ENCODE peak calls at places on chromosomes 6 and 20, in four cellular contexts. Z, F, I and S are unnamed samples.

GRCh38 chr6:7726416-7727149 is 684 bp downstream of the BMP6 start:
- DNase-seq in F (no peak), Z (peak), I (no peak), S (peak)

GRCh38 chr6:169800668-169801395 is 49.4 kb downstream of the ERMARD start:
- DNase-seq in I (peak), Z (no peak), F (no peak), S (peak)

GRCh38 chr20:10715035-10715434 is 41.2 kb upstream of the JAG1 start:
- DNase-seq in F (no peak), I (peak), Z (no peak), S (no peak)

GRCh38 chr6:158666637-158667359 is 16.9 kb downstream of the SYTL3 start:
- DNase-seq in F (peak), I (no peak), Z (no peak), S (no peak)

GRCh38 chr6:131923356-131923755 is 27.8 kb downstream of the CCN2 start:
- DNase-seq in F (no peak), Z (peak), I (peak), S (peak)

GRCh38 chr6:149852180-149852579 is 12.0 kb downstream of the LRP11 start:
- DNase-seq in F (no peak), Z (no peak), I (peak), S (no peak)

GRCh38 chr6:169813969-169814368 is 62.5 kb downstream of the ERMARD start:
- DNase-seq in Z (no peak), F (no peak), I (no peak), S (no peak)

GRCh38 chr20:34222208-34222607 is 19.0 kb upstream of the ASIP start:
- DNase-seq in I (peak), F (peak), Z (no peak), S (no peak)

GRCh38 chr6:133818320-133818719 is 70.6 kb upstream of the TCF21 start:
- DNase-seq in Z (no peak), I (no peak), F (no peak), S (no peak)

GRCh38 chr6:52352239-52353008 is 9.5 kb upstream of the PAQR8 start:
- DNase-seq in I (peak), Z (no peak), F (peak), S (no peak)

GRCh38 chr6:133995758-133996157 is 42.7 kb downstream of the TBPL1 start:
- DNase-seq in I (no peak), F (no peak), Z (no peak), S (no peak)

GRCh38 chr6:111880181-111880944 is 7.1 kb upstream of the FYN start:
- DNase-seq in I (no peak), F (no peak), Z (no peak), S (no peak)

GRCh38 chr6:97049254-97050004 is 124.9 kb downstream of the KLHL32 start:
- DNase-seq in I (no peak), F (no peak), Z (no peak), S (no peak)

GRCh38 chr6:169967687-169968086 is 216.3 kb downstream of the ERMARD start:
- DNase-seq in I (no peak), F (no peak), Z (no peak), S (no peak)

GRCh38 chr6:40482532-40482931 is 104.6 kb downstream of the LRFN2 start:
- DNase-seq in Z (peak), F (no peak), I (no peak), S (no peak)

GRCh38 chr6:1316482-1317220 is 4.8 kb downstream of the FOXQ1 start:
- DNase-seq in Z (peak), F (no peak), I (no peak), S (peak)

GRCh38 chr6:162899148-162899547 is 171.4 kb downstream of the PACRG start:
- DNase-seq in I (no peak), Z (no peak), F (no peak), S (no peak)

GRCh38 chr6:7267071-7267470 is 45.9 kb downstream of the SSR1 start:
- DNase-seq in F (no peak), I (no peak), Z (no peak), S (no peak)

GRCh38 chr6:34570066-34570833 is 14.1 kb upstream of the SPDEF start:
- DNase-seq in F (no peak), I (no peak), Z (no peak), S (no peak)

GRCh38 chr6:11929451-11929850 is 82.7 kb upstream of the HIVEP1 start:
- DNase-seq in I (no peak), F (no peak), Z (no peak), S (no peak)

GRCh38 chr6:6559994-6560393 is 28.5 kb upstream of the LY86 start:
- DNase-seq in Z (no peak), I (no peak), F (no peak), S (no peak)

GRCh38 chr6:130945401-130945919 is 117.6 kb downstream of the EPB41L2 start:
- DNase-seq in Z (no peak), I (no peak), F (no peak), S (no peak)

GRCh38 chr6:125923371-125923877 is 33.1 kb upstream of the HINT3 start:
- DNase-seq in F (no peak), I (no peak), Z (no peak), S (no peak)

GRCh38 chr20:39259010-39259803 is 297.1 kb downstream of the DHX35 start:
- DNase-seq in Z (no peak), F (no peak), I (no peak), S (no peak)

GRCh38 chr6:125190667-125191066 is 37.1 kb downstream of the TPD52L1 start:
- DNase-seq in I (no peak), F (no peak), Z (no peak), S (no peak)

GRCh38 chr6:139577991-139578604 is 203.7 kb upstream of the CITED2 start:
- DNase-seq in Z (no peak), I (peak), F (peak), S (no peak)

GRCh38 chr6:29627762-29628418 is 5.1 kb downstream of the GABBR1 start:
- DNase-seq in I (peak), Z (peak), F (peak), S (peak)

GRCh38 chr20:39607124-39607523 is 645.0 kb downstream of the DHX35 start:
- DNase-seq in F (no peak), Z (no peak), I (peak), S (no peak)

GRCh38 chr6:137776786-137777185 is 90.3 kb upstream of the TNFAIP3 start:
- DNase-seq in F (no peak), I (peak), Z (no peak), S (no peak)
- TF ChIP-seq CTCF in F (no peak), I (peak), Z (no peak), S (no peak)

GRCh38 chr20:43653966-43654365 is 12.9 kb upstream of the MYBL2 start:
- DNase-seq in I (no peak), Z (no peak), F (no peak), S (no peak)

GRCh38 chr20:43662943-43663655 is 3.8 kb upstream of the MYBL2 start:
- DNase-seq in F (no peak), I (no peak), Z (no peak), S (no peak)

GRCh38 chr20:43655937-43656336 is 11.0 kb upstream of the MYBL2 start:
- DNase-seq in I (no peak), Z (no peak), F (no peak), S (no peak)

GRCh38 chr20:43658068-43658722 is 8.7 kb upstream of the MYBL2 start:
- DNase-seq in I (no peak), Z (no peak), F (no peak), S (no peak)

DNA sequence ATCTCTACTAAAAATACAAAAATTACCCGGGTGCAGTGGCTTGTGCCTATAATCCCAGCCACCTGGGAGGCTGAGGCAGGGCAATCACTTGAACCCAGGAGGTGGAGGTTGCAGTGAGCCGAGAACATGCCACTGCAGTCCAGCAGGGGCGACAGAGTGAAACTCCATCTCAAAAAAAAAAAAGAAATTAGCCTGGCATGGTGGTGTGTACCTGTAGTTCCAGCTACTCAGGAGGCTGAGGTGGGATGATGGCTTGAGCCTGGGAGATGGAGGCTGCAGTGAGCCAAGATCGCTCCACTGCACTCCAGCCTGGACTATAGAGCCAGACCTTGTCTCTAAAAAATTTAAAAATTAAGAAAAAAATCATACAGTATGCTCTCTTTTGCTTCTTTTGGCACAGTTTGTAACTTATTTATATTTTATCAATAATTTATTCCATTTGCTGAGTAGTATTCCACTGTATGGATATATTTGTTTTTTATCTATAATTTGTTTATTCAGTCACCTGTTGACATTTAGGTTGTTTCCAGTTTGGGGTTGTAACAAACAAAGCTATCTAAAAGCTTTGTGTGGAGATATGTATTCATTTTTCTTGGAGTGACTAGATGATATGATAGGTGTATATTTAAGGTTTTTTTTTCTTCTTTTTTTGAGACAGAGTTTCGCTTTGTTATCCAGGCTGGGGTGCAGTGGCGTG is 8.0 kb upstream of the MYBL2 start:
- DNase-seq in I (no peak), Z (no peak), F (no peak), S (no peak)
- TF ChIP-seq CTCF in I (peak), Z (no peak), F (no peak), S (no peak)

DNA sequence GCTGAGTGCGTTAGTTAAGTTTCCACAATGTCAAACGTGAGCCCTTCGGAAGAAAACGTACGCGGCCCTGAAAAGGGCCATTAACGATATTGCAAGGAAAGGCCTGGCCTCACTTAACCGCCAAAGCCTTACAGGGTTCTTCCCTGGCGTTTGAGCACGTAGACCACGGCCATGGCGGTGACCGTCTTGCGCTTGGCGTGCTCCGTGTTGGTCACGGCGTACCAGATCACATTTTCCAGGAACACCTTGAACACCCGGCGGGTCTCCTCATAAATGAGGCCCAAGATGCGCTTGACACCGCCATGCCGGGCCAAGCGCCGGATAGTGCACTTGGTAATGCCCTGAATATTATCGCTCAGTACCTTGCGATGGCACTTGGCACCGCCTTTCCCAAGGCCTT is 118.4 kb upstream of the BTN3A2 start:
- DNase-seq in Z (no peak), I (no peak), F (no peak), S (no peak)
- TF ChIP-seq CTCF in Z (no peak), I (no peak), F (no peak), S (no peak)

GRCh38 chr6:53651764-53652401 is 13.7 kb downstream of the KLHL31 start:
- DNase-seq in I (peak), Z (peak), F (no peak), S (peak)
- TF ChIP-seq CTCF in I (peak), Z (no peak), F (peak), S (peak)

GRCh38 chr6:106608080-106608668 is 21.1 kb downstream of the RTN4IP1 start:
- DNase-seq in I (peak), Z (no peak), F (no peak), S (no peak)

GRCh38 chr6:106613590-106613989 is 15.7 kb downstream of the RTN4IP1 start:
- DNase-seq in F (no peak), Z (no peak), I (no peak), S (no peak)

GRCh38 chr6:106612956-106613516 is 16.3 kb downstream of the RTN4IP1 start:
- DNase-seq in F (no peak), I (no peak), Z (no peak), S (no peak)

GRCh38 chr6:106611030-106611429 is 18.3 kb downstream of the RTN4IP1 start:
- DNase-seq in F (no peak), I (no peak), Z (no peak), S (no peak)

DNA sequence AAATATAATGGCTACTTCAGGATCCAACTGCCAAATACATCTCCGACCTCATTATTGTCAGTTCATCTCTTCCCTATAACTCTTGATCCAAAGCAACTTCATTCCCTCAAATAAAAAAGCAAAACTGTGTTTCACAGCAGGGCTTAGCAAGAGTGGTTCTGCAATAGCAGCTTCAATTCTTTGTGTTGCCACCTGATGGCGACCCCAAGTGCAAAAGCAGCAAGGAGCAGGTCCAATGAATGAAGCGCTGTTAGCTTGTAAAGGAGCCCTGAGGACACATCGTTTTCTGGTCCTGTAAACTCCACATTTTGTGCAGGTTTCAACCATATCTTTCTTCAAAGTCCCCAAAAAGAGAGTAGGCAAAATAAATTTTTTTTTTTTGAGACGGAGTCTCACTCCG is 19.6 kb downstream of the RTN4IP1 start:
- DNase-seq in I (no peak), F (no peak), Z (no peak), S (no peak)
- TF ChIP-seq CTCF in I (peak), F (peak), Z (peak), S (peak)

GRCh38 chr20:57509665-57510237 is 15.2 kb downstream of the CTCFL start:
- DNase-seq in I (no peak), Z (peak), F (no peak), S (no peak)
- TF ChIP-seq CTCF in I (peak), Z (peak), F (peak), S (peak)

GRCh38 chr6:31366693-31367470 is 9.9 kb upstream of the HLA-B start:
- DNase-seq in Z (peak), F (peak), I (peak), S (peak)

GRCh38 chr6:31363809-31364208 is 6.8 kb upstream of the HLA-B start:
- DNase-seq in F (no peak), I (no peak), Z (no peak), S (no peak)

GRCh38 chr6:31365864-31366263 is 8.9 kb upstream of the HLA-B start:
- DNase-seq in I (no peak), Z (no peak), F (no peak), S (no peak)

GRCh38 chr6:31362751-31363150 is 5.8 kb upstream of the HLA-B start:
- DNase-seq in I (no peak), Z (no peak), F (no peak), S (no peak)

DNA sequence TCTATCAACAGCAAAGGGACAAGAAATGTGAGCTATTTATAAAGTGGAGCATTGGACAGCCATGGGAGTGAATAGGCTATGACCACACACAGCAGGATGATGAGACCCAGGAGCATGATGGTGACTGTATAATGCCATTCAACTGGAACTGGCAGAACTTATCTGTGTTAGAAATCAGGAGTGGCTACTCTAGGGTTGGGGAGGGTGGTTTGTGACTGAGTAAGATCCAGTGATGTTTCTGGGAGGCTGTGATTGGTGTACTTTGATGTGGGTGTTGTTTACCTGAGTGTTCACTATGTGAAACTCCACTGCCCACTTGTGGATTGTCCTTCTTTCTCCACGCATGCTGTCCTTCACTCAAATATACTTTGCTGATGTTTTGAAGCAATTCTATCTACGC is 11.5 kb upstream of the HLA-B start:
- DNase-seq in F (no peak), Z (no peak), I (no peak), S (no peak)
- TF ChIP-seq CTCF in F (no peak), Z (no peak), I (no peak), S (no peak)